ENCODE peak calls at places on chromosomes 6 and 20, in nine cellular contexts. Q, Y, O, S, K, J, D, V and M are unnamed samples.

GRCh38 chr6:160365117-160365516 is 16.9 kb downstream of the SLC22A3 start:
- DNase-seq in Q (no peak), Y (no peak), O (no peak), S (no peak), K (no peak), J (no peak), D (no peak), V (no peak), M (no peak)

GRCh38 chr6:73058736-73059135 is 166.6 kb downstream of the KHDC1L start:
- DNase-seq in Q (no peak), Y (no peak), O (no peak), S (no peak), K (peak; percentile 77), J (no peak), D (no peak), V (no peak), M (no peak)

GRCh38 chr6:137010138-137010718 is 34.5 kb downstream of the IL20RA start:
- DNase-seq in Q (no peak), Y (no peak), O (no peak), S (no peak), K (no peak), J (no peak), D (no peak), V (no peak), M (no peak)

GRCh38 chr6:17032595-17033591 is 69.0 kb upstream of the STMND1 start:
- DNase-seq in Q (peak; percentile 90), Y (no peak), O (peak; percentile 58), S (no peak), K (peak; percentile 96), J (peak; percentile 22), D (no peak), V (peak; percentile 61), M (no peak)

GRCh38 chr6:24909281-24910216 is 26.2 kb downstream of the RIPOR2 start:
- DNase-seq in Q (no peak), Y (no peak), O (no peak), S (no peak), K (no peak), J (no peak), D (no peak), V (no peak), M (no peak)

GRCh38 chr6:47188588-47189021 is 121.1 kb downstream of the TNFRSF21 start:
- DNase-seq in Q (peak; percentile 42), Y (no peak), O (no peak), S (no peak), K (peak; percentile 75), J (no peak), D (no peak), V (no peak), M (no peak)

GRCh38 chr6:3919130-3919628 is 70.0 kb downstream of the FAM50B start:
- DNase-seq in Q (no peak), Y (peak; percentile 43), O (no peak), S (no peak), K (peak; percentile 94), J (no peak), D (no peak), V (peak; percentile 83), M (no peak)

GRCh38 chr6:28982476-28983266 is 22.4 kb downstream of the ZNF311 start:
- DNase-seq in Q (no peak), Y (peak; percentile 56), O (no peak), S (no peak), K (peak; percentile 74), J (no peak), D (no peak), V (no peak), M (peak; percentile 17)

GRCh38 chr6:161204866-161205557 is 68.8 kb downstream of the AGPAT4 start:
- DNase-seq in Q (no peak), Y (no peak), O (no peak), S (no peak), K (no peak), J (no peak), D (no peak), V (no peak), M (no peak)

GRCh38 chr6:17101422-17102257 is at the start of gene STMND1:
- DNase-seq in Q (no peak), Y (peak; percentile 39), O (no peak), S (no peak), K (peak; percentile 67), J (no peak), D (no peak), V (peak; percentile 61), M (peak; percentile 6)

GRCh38 chr6:13409991-13410390 is 77.4 kb downstream of the GFOD1 start:
- DNase-seq in Q (no peak), Y (no peak), O (no peak), S (no peak), K (no peak), J (no peak), D (no peak), V (no peak), M (no peak)

GRCh38 chr6:38638941-38639497 is 710 bp downstream of the BTBD9 start:
- DNase-seq in Q (no peak), Y (no peak), O (peak; percentile 31), S (peak; percentile 40), K (peak; percentile 53), J (peak; percentile 56), D (no peak), V (no peak), M (peak; percentile 71)

GRCh38 chr20:10523438-10523837 is 88.3 kb downstream of the SLX4IP start:
- DNase-seq in Q (no peak), Y (no peak), O (no peak), S (no peak), K (no peak), J (no peak), D (peak; percentile 39), V (no peak), M (no peak)

GRCh38 chr20:48995599-48995998 is 50.5 kb upstream of the CSE1L start:
- DNase-seq in Q (no peak), Y (no peak), O (no peak), S (no peak), K (no peak), J (no peak), D (peak; percentile 67), V (no peak), M (no peak)